ENCODE peak calls at places on chromosomes 4 and X, in nine cellular contexts. F, J, O, C, G, X, W, R and L are unnamed samples.

GRCh38 chr4:7390366-7390765 is 44.4 kb downstream of the PSAPL1 start:
- DNase-seq in F (no peak), J (no peak), O (no peak), C (no peak), G (no peak), X (no peak), W (no peak), R (no peak), L (no peak)

GRCh38 chr4:8579526-8580320 is 469 bp upstream of the GPR78 start:
- DNase-seq in F (no peak), J (no peak), O (no peak), C (no peak), G (no peak), X (no peak), W (no peak), R (no peak), L (no peak)

GRCh38 chr4:113591982-113592381 is 169.6 kb downstream of the CAMK2D start:
- DNase-seq in F (no peak), J (no peak), O (no peak), C (no peak), G (no peak), X (no peak), W (no peak), R (no peak), L (no peak)

GRCh38 chrX:155334486-155335316 is at the start of gene CLIC2:
- DNase-seq in F (peak), J (no peak), O (no peak), C (no peak), G (no peak), X (peak), W (no peak), R (peak), L (no peak)

GRCh38 chr4:108762559-108763225 is at the start of gene ETNPPL:
- DNase-seq in F (no peak), J (peak), O (no peak), C (no peak), G (peak), X (no peak), W (peak), R (peak), L (peak)

GRCh38 chrX:38149016-38149415 is 71.7 kb downstream of the SRPX start:
- DNase-seq in F (no peak), J (no peak), O (no peak), C (no peak), G (no peak), X (no peak), W (no peak), R (no peak), L (no peak)

GRCh38 chr4:152784490-152785195 is 4.9 kb downstream of the ARFIP1 start:
- DNase-seq in F (peak), J (no peak), O (no peak), C (no peak), G (no peak), X (no peak), W (peak), R (no peak), L (no peak)

GRCh38 chrX:67520671-67521070 is 23.1 kb upstream of the AR start:
- DNase-seq in F (no peak), J (no peak), O (no peak), C (no peak), G (no peak), X (no peak), W (no peak), R (no peak), L (no peak)

GRCh38 chrX:73850124-73851013 is 287.4 kb downstream of the CHIC1 start:
- DNase-seq in F (peak), J (no peak), O (no peak), C (no peak), G (no peak), X (no peak), W (peak), R (no peak), L (no peak)

GRCh38 chr4:13968723-13969122 is 341.2 kb upstream of the BOD1L1 start:
- DNase-seq in F (no peak), J (no peak), O (no peak), C (no peak), G (no peak), X (no peak), W (no peak), R (no peak), L (no peak)

GRCh38 chrX:130079824-130080406 is 30.4 kb downstream of the ELF4 start:
- DNase-seq in F (peak), J (no peak), O (peak), C (peak), G (peak), X (peak), W (peak), R (peak), L (peak)

GRCh38 chr4:176425035-176425434 is 105.3 kb downstream of the SPCS3 start:
- DNase-seq in F (no peak), J (no peak), O (no peak), C (no peak), G (no peak), X (no peak), W (no peak), R (no peak), L (no peak)